ENCODE peak calls at places on chromosomes 13 and 19, in four cellular contexts. G is neuronal stem cell, M is IMR-90, S is fibroblast of the aortic adventitia. C is an unnamed sample.

GRCh38 chr19:33664744-33665143 is 43.0 kb downstream of the CHST8 start:
- DNase-seq in S (no peak), M (no peak), G (no peak), C (no peak)

GRCh38 chr19:46731584-46731983 is 14.3 kb upstream of the FKRP start:
- DNase-seq in M (no peak), S (no peak), G (no peak), C (no peak)

GRCh38 chr19:35942235-35942634 is 6.1 kb downstream of the LRFN3 start:
- DNase-seq in M (no peak), G (no peak), S (no peak), C (peak)

GRCh38 chr13:22454586-22454985 is 726.2 kb upstream of the SGCG start:
- DNase-seq in S (no peak), G (no peak), M (no peak), C (no peak)

GRCh38 chr19:33767898-33768413 is 28.7 kb upstream of the KCTD15 start:
- DNase-seq in M (peak), G (peak), S (peak), C (no peak)

GRCh38 chr13:46629811-46630413 is 76.9 kb downstream of the LRCH1 start:
- DNase-seq in M (no peak), G (no peak), S (no peak), C (no peak)

GRCh38 chr19:33641261-33641660 is 19.5 kb downstream of the CHST8 start:
- DNase-seq in G (no peak), S (no peak), M (no peak), C (no peak)

GRCh38 chr13:30034448-30034795 is 184.0 kb upstream of the UBL3 start:
- DNase-seq in G (no peak), S (peak), M (peak), C (no peak)

DNA sequence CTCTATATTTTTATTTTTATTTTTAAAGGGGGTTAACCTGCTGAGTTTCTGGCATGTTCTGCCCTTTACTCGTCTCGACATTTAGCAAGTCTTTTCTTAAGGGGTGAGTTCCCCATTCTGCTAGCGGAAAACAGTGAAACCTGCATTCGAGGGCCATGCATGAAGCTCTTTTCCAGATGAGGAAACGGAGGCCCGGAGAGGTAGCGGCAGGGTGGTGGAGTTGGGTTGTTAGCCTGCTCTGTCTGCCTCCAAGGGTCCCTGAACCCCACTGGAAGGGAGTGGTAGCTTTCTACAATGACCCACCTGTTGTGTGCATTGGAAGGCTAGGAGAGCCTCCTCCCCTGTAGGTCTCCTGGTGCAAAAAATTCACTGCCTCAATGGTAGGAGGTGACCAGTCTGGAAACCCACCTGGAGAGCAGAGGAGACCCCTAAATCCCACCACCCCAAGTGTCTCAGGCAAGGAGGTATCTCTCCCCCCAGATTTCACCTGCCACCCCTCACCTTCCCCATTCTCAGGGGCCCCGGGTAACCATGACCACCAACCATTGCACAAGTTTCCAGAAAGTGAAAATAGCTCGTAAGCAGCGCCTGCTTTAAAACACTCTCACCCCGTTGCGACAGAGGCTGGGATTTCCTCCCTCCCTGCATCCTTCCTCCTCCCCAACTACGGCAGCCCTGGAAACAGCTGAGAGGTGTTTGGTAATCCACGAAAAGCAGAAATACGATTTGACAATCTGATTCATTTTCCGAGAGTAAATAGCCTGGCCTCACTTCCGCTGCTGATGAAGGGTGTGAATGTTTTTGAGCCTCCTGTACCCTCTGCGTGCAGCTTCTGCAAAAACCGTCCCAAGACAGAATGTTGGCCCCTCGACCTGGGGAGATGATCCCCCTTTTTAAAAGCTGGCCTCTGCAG is 3.5 kb downstream of the KLF2 start:
- DNase-seq in S (peak), G (no peak), M (peak), C (peak)
- H3K4me3 ChIP-seq in S (peak), G (no peak), M (no peak), C (no peak)

DNA sequence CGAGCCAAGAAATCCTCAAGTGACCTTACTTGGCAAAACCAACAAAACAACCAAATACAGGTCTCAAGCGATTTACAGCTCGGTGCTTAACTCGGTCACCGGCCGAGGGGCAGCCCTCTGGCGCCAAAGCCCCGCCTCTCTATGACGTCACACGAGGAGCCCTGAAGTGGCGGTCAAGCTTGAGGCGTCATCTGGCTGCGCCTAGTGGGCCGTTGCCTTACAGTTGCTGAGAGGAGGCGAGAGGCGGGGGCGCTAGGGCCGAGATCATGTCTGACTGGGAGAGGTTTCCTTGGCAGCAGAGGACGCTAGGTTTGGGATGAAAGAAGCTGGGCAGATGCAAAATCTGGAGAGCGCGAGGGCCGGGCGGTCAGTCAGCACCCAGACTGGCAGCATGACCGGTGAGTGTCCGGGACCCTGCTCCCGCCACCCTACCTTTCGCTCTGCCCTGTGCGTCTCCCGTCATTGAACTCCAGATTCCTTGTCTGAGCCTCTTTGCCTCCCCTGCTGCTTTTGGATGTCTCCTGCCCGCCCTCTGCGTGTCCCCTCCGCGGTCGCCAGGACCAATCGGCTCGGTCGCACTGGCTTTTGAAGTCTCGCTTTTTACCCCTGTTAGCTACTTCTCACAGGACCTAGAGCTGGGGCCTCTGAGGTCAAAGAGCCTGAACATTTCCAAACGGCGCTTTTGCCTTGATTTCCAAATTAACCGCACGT is at the start of gene CDADC1:
- DNase-seq in G (peak), M (peak), S (peak), C (peak)
- H3K4me3 ChIP-seq in G (peak), M (peak), S (peak), C (peak)

GRCh38 chr13:97948041-97948440 is 5.4 kb upstream of the IPO5 start:
- DNase-seq in G (no peak), S (no peak), M (peak), C (no peak)

GRCh38 chr13:97945342-97945741 is 8.1 kb upstream of the IPO5 start:
- DNase-seq in M (peak), G (no peak), S (peak), C (no peak)

GRCh38 chr13:97944396-97945029 is 9.0 kb upstream of the IPO5 start:
- DNase-seq in G (no peak), S (peak), M (peak), C (no peak)

GRCh38 chr13:97946951-97947588 is 6.4 kb upstream of the IPO5 start:
- DNase-seq in M (peak), S (peak), G (no peak), C (no peak)

GRCh38 chr13:97945792-97946419 is 7.6 kb upstream of the IPO5 start:
- DNase-seq in S (no peak), G (no peak), M (peak), C (no peak)
- H3K4me3 ChIP-seq in S (no peak), G (no peak), M (no peak), C (no peak)

GRCh38 chr19:3785938-3786824 is at the start of gene MATK:
- DNase-seq in M (no peak), G (no peak), S (no peak), C (no peak)
- H3K4me3 ChIP-seq in M (no peak), G (peak), S (no peak), C (peak)

DNA sequence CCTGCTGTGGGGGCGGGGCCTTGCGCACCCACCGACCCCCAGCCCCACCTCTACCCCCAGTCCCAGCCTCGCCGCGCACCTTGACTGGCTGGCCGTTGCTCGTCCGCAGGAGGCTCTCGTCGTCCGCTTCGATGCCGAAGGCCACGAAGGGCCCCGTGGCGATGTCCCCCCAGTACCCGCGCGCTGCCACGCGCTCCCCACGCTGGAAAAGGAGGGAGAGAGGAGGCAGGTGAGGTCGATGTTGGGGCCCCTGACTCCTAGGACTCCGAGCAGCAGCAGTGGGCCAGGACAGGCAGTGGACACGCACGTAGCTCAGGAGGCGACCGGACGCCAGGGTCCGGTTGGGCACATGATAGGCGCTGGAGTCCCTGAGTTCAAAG is 3.4 kb upstream of the TNNI3 start:
- DNase-seq in S (no peak), G (no peak), M (no peak), C (no peak)
- H3K4me3 ChIP-seq in S (no peak), G (no peak), M (no peak), C (no peak)

GRCh38 chr19:58009301-58009665 is 6.7 kb upstream of the ZNF606 start:
- DNase-seq in S (no peak), G (no peak), M (no peak), C (no peak)

GRCh38 chr19:58009666-58010301 is 7.2 kb upstream of the ZNF606 start:
- DNase-seq in G (peak), M (peak), S (peak), C (peak)

GRCh38 chr19:58007285-58007684 is 4.7 kb upstream of the ZNF606 start:
- DNase-seq in S (no peak), G (no peak), M (no peak), C (no peak)

GRCh38 chr19:58010507-58010906 is 7.9 kb upstream of the ZNF606 start:
- DNase-seq in G (no peak), S (no peak), M (no peak), C (no peak)
- H3K4me3 ChIP-seq in G (no peak), S (no peak), M (no peak), C (no peak)

GRCh38 chr13:114166381-114167131 is 12.5 kb upstream of the CFAP97D2 start:
- DNase-seq in S (peak), M (no peak), G (no peak), C (no peak)
- H3K4me3 ChIP-seq in S (no peak), M (no peak), G (no peak), C (no peak)

GRCh38 chr13:50222569-50223332 is 207.5 kb downstream of the KCNRG start:
- DNase-seq in S (peak), M (peak), G (no peak), C (peak)
- H3K4me3 ChIP-seq in S (peak), M (peak), G (no peak), C (no peak)

GRCh38 chr13:99982741-99983400 is 1.3 kb downstream of the ZIC2 start:
- DNase-seq in G (no peak), S (no peak), M (no peak), C (no peak)

GRCh38 chr13:99981115-99982020 is at the start of gene ZIC2:
- DNase-seq in S (no peak), G (peak), M (no peak), C (peak)

GRCh38 chr13:99983401-99984133 is 2.0 kb downstream of the ZIC2 start:
- DNase-seq in G (no peak), M (no peak), S (no peak), C (no peak)

GRCh38 chr13:99980201-99981114 is 1.1 kb upstream of the ZIC2 start:
- DNase-seq in M (peak), G (peak), S (peak), C (peak)

DNA sequence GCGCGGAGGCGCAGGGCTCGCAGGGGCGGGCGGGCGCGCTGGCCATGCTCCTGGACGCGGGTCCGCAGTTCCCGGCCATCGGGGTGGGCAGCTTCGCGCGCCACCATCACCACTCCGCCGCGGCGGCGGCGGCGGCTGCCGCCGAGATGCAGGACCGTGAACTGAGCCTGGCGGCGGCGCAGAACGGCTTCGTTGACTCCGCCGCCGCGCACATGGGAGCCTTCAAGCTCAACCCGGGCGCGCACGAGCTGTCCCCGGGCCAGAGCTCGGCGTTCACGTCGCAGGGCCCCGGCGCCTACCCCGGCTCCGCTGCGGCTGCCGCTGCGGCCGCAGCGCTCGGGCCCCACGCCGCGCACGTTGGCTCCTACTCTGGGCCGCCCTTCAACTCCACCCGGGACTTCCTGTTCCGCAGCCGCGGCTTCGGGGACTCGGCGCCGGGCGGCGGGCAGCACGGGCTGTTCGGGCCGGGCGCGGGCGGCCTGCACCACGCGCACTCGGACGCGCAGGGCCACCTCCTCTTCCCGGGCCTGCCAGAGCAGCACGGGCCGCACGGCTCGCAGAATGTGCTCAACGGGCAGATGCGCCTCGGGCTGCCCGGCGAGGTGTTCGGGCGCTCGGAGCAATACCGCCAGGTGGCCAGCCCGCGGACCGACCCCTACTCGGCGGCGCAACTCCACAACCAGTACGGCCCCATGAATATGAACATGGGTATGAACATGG is 597 bp downstream of the ZIC2 start:
- DNase-seq in S (no peak), G (no peak), M (no peak), C (peak)
- H3K4me3 ChIP-seq in S (no peak), G (peak), M (peak), C (no peak)

DNA sequence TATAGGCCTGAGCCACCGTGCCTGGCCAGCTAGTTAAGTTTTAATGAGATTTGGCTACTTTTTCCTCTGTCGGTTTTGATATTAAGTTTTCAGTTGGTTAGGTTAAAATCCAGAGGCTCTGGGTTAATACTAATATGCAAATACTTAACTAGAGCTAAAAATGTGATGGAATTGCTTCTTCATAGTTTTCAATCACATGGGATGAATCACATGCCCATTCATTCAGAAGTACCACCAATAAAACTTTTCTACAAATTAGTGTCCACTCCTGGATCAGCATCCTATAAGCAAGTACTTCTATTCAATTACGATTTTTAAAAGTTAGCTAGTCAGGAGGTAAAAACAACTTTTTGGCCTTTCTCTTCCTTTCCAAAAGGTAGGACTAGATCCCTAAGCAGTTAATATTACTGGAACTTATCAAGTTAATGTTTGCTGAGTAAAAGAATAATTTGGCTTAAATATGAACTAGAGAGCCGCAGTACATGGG is 4.3 kb downstream of the SLC25A30 start:
- DNase-seq in M (no peak), G (no peak), S (no peak), C (no peak)
- H3K4me3 ChIP-seq in M (no peak), G (no peak), S (peak), C (peak)

C was measured in right lobe of liver.